ENCODE peak calls at places on chromosomes 12 and 14, in ten cellular contexts. Q is SK-N-SH; B is PC-9; G is PC-3; S is colonic mucosa; V is lower lobe of right lung; F is stomach; K is tibial artery; L is body of pancreas; P is CD8-positive, alpha-beta T cell. J is an unnamed sample.

GRCh38 chr14:33061667-33062325 is 123.1 kb downstream of the NPAS3 start:
- DNase-seq in F (no peak), S (no peak), L (no peak), G (peak; percentile 38), B (peak; percentile 41), K (no peak), Q (no peak), V (no peak), P (no peak), J (no peak)

GRCh38 chr14:86799244-86799647 is 1193.7 kb downstream of the GALC start:
- DNase-seq in L (peak; percentile 24), Q (no peak), S (no peak), V (no peak), G (peak; percentile 78), F (no peak), K (no peak), B (peak; percentile 44), P (no peak), J (no peak)

GRCh38 chr12:108732489-108732888 is 1.2 kb upstream of the CORO1C start:
- DNase-seq in P (no peak), S (no peak), Q (no peak), L (no peak), K (no peak), F (no peak), G (no peak), B (no peak), V (no peak), J (no peak)

GRCh38 chr12:10363922-10364838 is 25.7 kb downstream of the KLRK1 start:
- DNase-seq in G (peak; percentile 40), F (peak; percentile 40), V (no peak), S (peak; percentile 60), B (no peak), K (peak; percentile 42), P (no peak), Q (no peak), L (peak; percentile 39), J (peak; percentile 51)

GRCh38 chr12:46825526-46826414 is at the start of gene SLC38A4:
- DNase-seq in L (peak; percentile 44), B (no peak), F (no peak), Q (peak; percentile 34), P (no peak), S (peak; percentile 39), V (peak; percentile 49), K (no peak), G (no peak), J (peak; percentile 77)

GRCh38 chr12:64461634-64462414 is 9.9 kb downstream of the TBK1 start:
- DNase-seq in S (no peak), P (no peak), K (no peak), V (no peak), B (no peak), L (no peak), Q (no peak), G (no peak), F (no peak), J (no peak)

GRCh38 chr12:89700191-89700810 is 8.3 kb downstream of the ATP2B1 start:
- DNase-seq in G (peak; percentile 73), L (no peak), P (no peak), B (peak; percentile 47), K (no peak), V (no peak), Q (no peak), S (no peak), F (no peak), J (no peak)

GRCh38 chr12:125512541-125513298 is 447.5 kb downstream of the AACS start:
- DNase-seq in L (no peak), G (no peak), K (no peak), V (no peak), P (no peak), B (no peak), S (no peak), F (no peak), Q (no peak), J (no peak)

GRCh38 chr12:110888256-110888991 is 32.0 kb downstream of the MYL2 start:
- DNase-seq in F (no peak), Q (no peak), G (no peak), P (no peak), B (no peak), V (no peak), L (no peak), K (no peak), S (no peak), J (no peak)

GRCh38 chr12:14545144-14546124 is 22.2 kb downstream of the PLBD1 start:
- DNase-seq in L (no peak), P (no peak), V (no peak), F (no peak), K (no peak), S (peak; percentile 56), G (no peak), B (no peak), Q (no peak), J (no peak)

GRCh38 chr12:94725375-94726168 is 75.2 kb upstream of the TMCC3 start:
- DNase-seq in L (peak; percentile 34), B (peak; percentile 41), F (peak; percentile 51), Q (no peak), P (no peak), S (peak; percentile 50), K (peak; percentile 51), V (no peak), G (peak; percentile 75), J (no peak)

GRCh38 chr12:93766802-93767523 is 89.8 kb downstream of the CRADD start:
- DNase-seq in S (peak; percentile 40), G (peak; percentile 85), P (no peak), V (no peak), F (no peak), B (no peak), L (peak; percentile 39), K (peak; percentile 32), Q (peak; percentile 41), J (no peak)

GRCh38 chr12:56120158-56120846 is 2.2 kb downstream of the ZC3H10 start:
- DNase-seq in G (peak; percentile 73), K (no peak), F (no peak), B (no peak), S (no peak), P (no peak), V (no peak), Q (no peak), L (no peak), J (peak; percentile 79)

GRCh38 chr12:56118688-56119045 is 601 bp downstream of the ZC3H10 start:
- DNase-seq in Q (no peak), V (no peak), F (no peak), B (no peak), K (no peak), L (no peak), S (no peak), G (no peak), P (no peak), J (no peak)

GRCh38 chr12:56121204-56121870 is 3.3 kb downstream of the ZC3H10 start:
- DNase-seq in P (no peak), L (no peak), Q (no peak), B (peak; percentile 0), F (no peak), V (no peak), S (no peak), G (no peak), K (no peak), J (no peak)

GRCh38 chr12:56117778-56118687 is at the start of gene ZC3H10:
- DNase-seq in V (peak; percentile 99), K (peak; percentile 98), G (peak; percentile 100), F (peak; percentile 98), S (peak; percentile 99), Q (peak; percentile 89), B (peak; percentile 99), L (peak; percentile 100), P (peak; percentile 91), J (peak; percentile 99)

GRCh38 chr12:56119361-56119796 is 1.3 kb downstream of the ZC3H10 start:
- DNase-seq in Q (peak; percentile 85), B (peak; percentile 83), L (peak; percentile 88), K (peak; percentile 75), G (peak; percentile 89), P (peak; percentile 37), F (peak; percentile 63), V (no peak), S (peak; percentile 82), J (no peak)
- H3K4me3 ChIP-seq in Q (peak overlapping the region; percentile 79), B (peak overlapping the region; percentile 63), L (no peak overlapping the region), K (peak overlapping the region; percentile 75), G (peak overlapping the region; percentile 96), P (no peak overlapping the region), F (peak overlapping the region; percentile 76), V (peak overlapping the region; percentile 72), S (peak overlapping the region; percentile 49), J (peak overlapping the region; percentile 66)

GRCh38 chr14:89014570-89014847 is 190.1 kb downstream of the TTC8 start:
- DNase-seq in L (no peak), F (no peak), G (no peak), K (no peak), S (no peak), B (no peak), V (no peak), Q (no peak), P (no peak), J (no peak)

GRCh38 chr14:89013698-89014569 is 189.5 kb downstream of the TTC8 start:
- DNase-seq in Q (no peak), L (no peak), G (no peak), F (no peak), V (no peak), B (no peak), P (no peak), K (no peak), S (no peak), J (no peak)

GRCh38 chr14:89011727-89012271 is 187.3 kb downstream of the TTC8 start:
- DNase-seq in S (peak; percentile 32), L (no peak), G (no peak), P (no peak), V (no peak), B (no peak), F (no peak), K (no peak), Q (no peak), J (no peak)

GRCh38 chr14:89012272-89013097 is 188.0 kb downstream of the TTC8 start:
- DNase-seq in S (peak; percentile 46), K (no peak), L (no peak), F (no peak), Q (no peak), G (no peak), B (no peak), V (no peak), P (no peak), J (no peak)

GRCh38 chr14:89013098-89013504 is 188.7 kb downstream of the TTC8 start:
- DNase-seq in B (no peak), K (no peak), G (peak; percentile 59), Q (no peak), F (peak; percentile 44), L (peak; percentile 78), V (no peak), S (peak; percentile 82), P (no peak), J (no peak)
- TF ChIP-seq CTCF in B (peak; percentile 43), K (no peak), G (peak; percentile 71), Q (peak; percentile 47), F (no peak), L (peak; percentile 54), V (no peak), S (peak; percentile 54), P (no peak), J (peak; percentile 15)

GRCh38 chr12:86334071-86334470 is 77.9 kb upstream of the MGAT4C start:
- DNase-seq in K (no peak), F (no peak), B (no peak), V (no peak), Q (no peak), L (no peak), S (no peak), P (no peak), G (no peak), J (no peak)
- H3K4me1 ChIP-seq in K (no peaks in the 10 kb centered on the region), F (no peaks in the 10 kb centered on the region), B (no peaks in the 10 kb centered on the region), V (no peaks in the 10 kb centered on the region), Q (no peaks in the 10 kb centered on the region), L (no peaks in the 10 kb centered on the region), S (no peaks in the 10 kb centered on the region), P (no peaks in the 10 kb centered on the region), G (no peaks in the 10 kb centered on the region), J (no peaks in the 10 kb centered on the region)

GRCh38 chr14:75138492-75138891 is 11.6 kb upstream of the NEK9 start:
- DNase-seq in P (no peak), K (no peak), G (no peak), B (no peak), V (no peak), Q (no peak), L (no peak), F (no peak), S (no peak), J (no peak)
- H3K4me3 ChIP-seq in P (no peak overlapping the region), K (no peak overlapping the region), G (no peak overlapping the region), B (no peak overlapping the region), V (peak overlapping the region; percentile 2), Q (no peak overlapping the region), L (no peak overlapping the region), F (no peak overlapping the region), S (no peak overlapping the region), J (no peak overlapping the region)